ENCODE peak calls at places on chromosomes 1 and 21, in six cellular contexts. One of them, this sample, is unnamed. For H3K4me1, the result is how much of the 10 kb centered on the place peaks cover.

GRCh38 chr1:21072721-21073120 is 104.0 kb downstream of the EIF4G3 start:
- DNase-seq in OCI-LY7: no peak
- DNase-seq in GM23338: no peak
- DNase-seq in HCT116: no peak
- DNase-seq in GM23248: peak
- DNase-seq in hepatocyte: no peak
- DNase-seq in this sample: no peak

GRCh38 chr1:229940689-229941088 is 126.3 kb upstream of the GALNT2 start:
- DNase-seq in OCI-LY7: no peak
- DNase-seq in HCT116: no peak
- DNase-seq in hepatocyte: no peak
- DNase-seq in GM23338: no peak
- DNase-seq in GM23248: peak
- DNase-seq in this sample: no peak

GRCh38 chr1:20578721-20579380 is 10.0 kb upstream of the CDA start:
- DNase-seq in GM23248: peak
- DNase-seq in OCI-LY7: no peak
- DNase-seq in HCT116: no peak
- DNase-seq in GM23338: no peak
- DNase-seq in hepatocyte: no peak
- DNase-seq in this sample: no peak

GRCh38 chr21:44920694-44921604 is at the start of gene ITGB2:
- DNase-seq in GM23248: no peak
- DNase-seq in hepatocyte: no peak
- DNase-seq in OCI-LY7: peak
- DNase-seq in GM23338: peak
- DNase-seq in HCT116: no peak
- DNase-seq in this sample: no peak

GRCh38 chr1:212452323-212453155 is 19.8 kb downstream of the NENF start:
- DNase-seq in HCT116: no peak
- DNase-seq in hepatocyte: no peak
- DNase-seq in GM23338: no peak
- DNase-seq in GM23248: peak
- DNase-seq in OCI-LY7: no peak
- DNase-seq in this sample: no peak

GRCh38 chr1:64163972-64164371 is 39.5 kb upstream of the UBE2U start:
- DNase-seq in GM23248: peak
- DNase-seq in hepatocyte: peak
- DNase-seq in OCI-LY7: no peak
- DNase-seq in HCT116: no peak
- DNase-seq in GM23338: peak
- DNase-seq in this sample: peak

GRCh38 chr1:63969461-63969893 is 195.7 kb downstream of the ROR1 start:
- DNase-seq in OCI-LY7: no peak
- DNase-seq in GM23338: no peak
- DNase-seq in GM23248: no peak
- DNase-seq in HCT116: peak
- DNase-seq in hepatocyte: no peak
- DNase-seq in this sample: no peak

GRCh38 chr21:44199448-44199847 is 41.3 kb downstream of the ICOSLG start:
- DNase-seq in GM23248: peak
- DNase-seq in HCT116: no peak
- DNase-seq in GM23338: peak
- DNase-seq in hepatocyte: peak
- DNase-seq in OCI-LY7: peak
- DNase-seq in this sample: peak

GRCh38 chr1:24849653-24850295 is 80.3 kb downstream of the RUNX3 start:
- DNase-seq in hepatocyte: peak
- DNase-seq in GM23248: peak
- DNase-seq in OCI-LY7: peak
- DNase-seq in HCT116: no peak
- DNase-seq in GM23338: peak
- DNase-seq in this sample: peak

GRCh38 chr1:125086611-125087010 is 3901.8 kb downstream of the SRGAP2C start:
- DNase-seq in HCT116: no peak
- DNase-seq in hepatocyte: no peak
- DNase-seq in OCI-LY7: no peak
- DNase-seq in GM23338: no peak
- DNase-seq in GM23248: no peak
- DNase-seq in this sample: no peak

GRCh38 chr21:40548134-40548533 is 298.8 kb downstream of the DSCAM start:
- DNase-seq in GM23338: peak
- DNase-seq in GM23248: no peak
- DNase-seq in HCT116: no peak
- DNase-seq in hepatocyte: no peak
- DNase-seq in OCI-LY7: no peak
- DNase-seq in this sample: peak

GRCh38 chr1:181033799-181034391 is at the start of gene MR1:
- DNase-seq in hepatocyte: peak
- DNase-seq in HCT116: peak
- DNase-seq in OCI-LY7: peak
- DNase-seq in GM23338: peak
- DNase-seq in GM23248: peak
- DNase-seq in this sample: peak

GRCh38 chr1:179164494-179164893 is 65.0 kb downstream of the ABL2 start:
- DNase-seq in hepatocyte: no peak
- DNase-seq in GM23248: peak
- DNase-seq in GM23338: peak
- DNase-seq in OCI-LY7: no peak
- DNase-seq in HCT116: no peak
- DNase-seq in this sample: no peak

GRCh38 chr1:233905416-233906051 is 1.1 kb downstream of the SLC35F3 start:
- DNase-seq in hepatocyte: no peak
- DNase-seq in HCT116: no peak
- DNase-seq in OCI-LY7: no peak
- DNase-seq in GM23248: no peak
- DNase-seq in GM23338: peak
- DNase-seq in this sample: peak

GRCh38 chr1:177256153-177256814 is 85.5 kb downstream of the BRINP2 start:
- DNase-seq in GM23338: peak
- DNase-seq in GM23248: peak
- DNase-seq in hepatocyte: peak
- DNase-seq in HCT116: no peak
- DNase-seq in OCI-LY7: peak
- DNase-seq in this sample: peak

GRCh38 chr1:110135268-110136065 is 14.8 kb upstream of the SLC6A17 start:
- DNase-seq in GM23338: no peak
- DNase-seq in GM23248: no peak
- DNase-seq in HCT116: no peak
- DNase-seq in OCI-LY7: no peak
- DNase-seq in hepatocyte: no peak
- DNase-seq in this sample: peak

GRCh38 chr1:89794406-89794805 is 26.4 kb upstream of the LRRC8D start:
- DNase-seq in HCT116: no peak
- DNase-seq in OCI-LY7: no peak
- DNase-seq in GM23338: peak
- DNase-seq in GM23248: peak
- DNase-seq in hepatocyte: peak
- DNase-seq in this sample: peak

GRCh38 chr1:234478152-234478480 is 863 bp downstream of the TARBP1 start:
- DNase-seq in OCI-LY7: peak
- DNase-seq in GM23248: peak
- DNase-seq in HCT116: no peak
- DNase-seq in hepatocyte: peak
- DNase-seq in GM23338: peak
- DNase-seq in this sample: peak

GRCh38 chr1:56967900-56968832 is 2.4 kb upstream of the C8B start:
- DNase-seq in GM23248: peak
- DNase-seq in hepatocyte: peak
- DNase-seq in OCI-LY7: no peak
- DNase-seq in GM23338: peak
- DNase-seq in HCT116: peak
- DNase-seq in this sample: peak

GRCh38 chr1:19582318-19582717 is 61.8 kb upstream of the NBL1 start:
- DNase-seq in GM23338: peak
- DNase-seq in HCT116: peak
- DNase-seq in hepatocyte: peak
- DNase-seq in OCI-LY7: peak
- DNase-seq in GM23248: peak
- DNase-seq in this sample: peak

GRCh38 chr1:7288992-7289391 is 482.1 kb upstream of the VAMP3 start:
- DNase-seq in HCT116: no peak
- DNase-seq in hepatocyte: no peak
- DNase-seq in GM23338: no peak
- DNase-seq in OCI-LY7: no peak
- DNase-seq in GM23248: no peak
- DNase-seq in this sample: no peak

GRCh38 chr1:25131794-25132193 is 100.5 kb downstream of the SYF2 start:
- DNase-seq in GM23338: no peak
- DNase-seq in OCI-LY7: no peak
- DNase-seq in GM23248: no peak
- DNase-seq in HCT116: no peak
- DNase-seq in hepatocyte: no peak
- DNase-seq in this sample: no peak

GRCh38 chr21:33268392-33268735 is 2.2 kb downstream of the IL10RB start:
- DNase-seq in hepatocyte: no peak
- DNase-seq in HCT116: no peak
- DNase-seq in GM23248: no peak
- DNase-seq in OCI-LY7: no peak
- DNase-seq in GM23338: no peak
- DNase-seq in this sample: no peak

GRCh38 chr1:165845569-165845968 is 18.2 kb downstream of the UCK2 start:
- DNase-seq in GM23248: no peak
- DNase-seq in HCT116: no peak
- DNase-seq in GM23338: no peak
- DNase-seq in hepatocyte: no peak
- DNase-seq in OCI-LY7: no peak
- DNase-seq in this sample: no peak

GRCh38 chr1:165844933-165845332 is 17.5 kb downstream of the UCK2 start:
- DNase-seq in GM23338: peak
- DNase-seq in OCI-LY7: no peak
- DNase-seq in hepatocyte: no peak
- DNase-seq in GM23248: no peak
- DNase-seq in HCT116: no peak
- DNase-seq in this sample: no peak

GRCh38 chr1:165844114-165844798 is 16.8 kb downstream of the UCK2 start:
- DNase-seq in hepatocyte: no peak
- DNase-seq in HCT116: no peak
- DNase-seq in GM23248: no peak
- DNase-seq in OCI-LY7: no peak
- DNase-seq in GM23338: no peak
- DNase-seq in this sample: no peak

GRCh38 chr1:165847486-165847885 is 20.1 kb downstream of the UCK2 start:
- DNase-seq in hepatocyte: no peak
- DNase-seq in GM23248: no peak
- DNase-seq in HCT116: no peak
- DNase-seq in GM23338: no peak
- DNase-seq in OCI-LY7: no peak
- DNase-seq in this sample: no peak

GRCh38 chr1:165845992-165846748 is 18.8 kb downstream of the UCK2 start:
- DNase-seq in hepatocyte: no peak
- DNase-seq in OCI-LY7: no peak
- DNase-seq in GM23338: no peak
- DNase-seq in GM23248: no peak
- DNase-seq in HCT116: no peak
- DNase-seq in this sample: no peak
- H3K4me1 ChIP-seq in hepatocyte: under half
- H3K4me1 ChIP-seq in OCI-LY7: under half
- H3K4me1 ChIP-seq in GM23338: under half
- H3K4me1 ChIP-seq in GM23248: under half
- H3K4me1 ChIP-seq in HCT116: under half
- H3K4me1 ChIP-seq in this sample: under half

GRCh38 chr1:1099506-1100183 is 16.2 kb downstream of the C1orf159 start:
- DNase-seq in GM23248: no peak
- DNase-seq in GM23338: no peak
- DNase-seq in hepatocyte: no peak
- DNase-seq in OCI-LY7: no peak
- DNase-seq in HCT116: no peak
- DNase-seq in this sample: no peak
- TF ChIP-seq EZH2phosphoT487 in GM23248: no peak
- TF ChIP-seq EZH2phosphoT487 in GM23338: no peak
- TF ChIP-seq EZH2phosphoT487 in hepatocyte: no peak
- TF ChIP-seq EZH2phosphoT487 in OCI-LY7: no peak
- TF ChIP-seq EZH2phosphoT487 in HCT116: no peak
- TF ChIP-seq EZH2phosphoT487 in this sample: no peak

DNA sequence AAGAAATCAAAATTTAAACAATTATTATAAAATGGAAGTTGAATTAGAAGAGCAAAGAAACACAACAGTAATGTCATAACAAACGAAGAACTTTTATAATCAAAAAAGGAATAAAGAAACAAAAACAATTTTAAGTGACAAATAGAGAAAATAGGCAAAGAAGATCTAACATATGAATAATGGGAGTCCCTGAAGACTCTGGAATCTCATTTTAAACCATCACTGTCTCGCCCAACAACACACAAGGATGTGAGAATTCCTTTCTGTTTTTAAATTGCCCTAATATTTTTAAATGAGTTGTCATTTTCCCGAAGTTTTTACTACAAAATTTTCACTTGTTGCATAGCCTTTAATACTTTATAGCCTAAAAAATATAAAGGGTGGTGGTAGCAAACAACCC is 4.3 kb upstream of the NDC1 start:
- DNase-seq in hepatocyte: no peak
- DNase-seq in OCI-LY7: no peak
- DNase-seq in GM23248: no peak
- DNase-seq in HCT116: no peak
- DNase-seq in GM23338: no peak
- DNase-seq in this sample: no peak
- H3K4me1 ChIP-seq in hepatocyte: under half
- H3K4me1 ChIP-seq in OCI-LY7: under half
- H3K4me1 ChIP-seq in GM23248: under half
- H3K4me1 ChIP-seq in HCT116: under half
- H3K4me1 ChIP-seq in GM23338: under half
- H3K4me1 ChIP-seq in this sample: under half

GRCh38 chr1:111814642-111815041 is 58.9 kb downstream of the DDX20 start:
- DNase-seq in HCT116: no peak
- DNase-seq in hepatocyte: no peak
- DNase-seq in OCI-LY7: no peak
- DNase-seq in GM23338: no peak
- DNase-seq in GM23248: no peak
- DNase-seq in this sample: no peak

GRCh38 chr1:111812306-111812705 is 56.6 kb downstream of the DDX20 start:
- DNase-seq in hepatocyte: no peak
- DNase-seq in OCI-LY7: no peak
- DNase-seq in GM23248: no peak
- DNase-seq in HCT116: no peak
- DNase-seq in GM23338: no peak
- DNase-seq in this sample: no peak

GRCh38 chr1:111813440-111814304 is 58.0 kb downstream of the DDX20 start:
- DNase-seq in GM23338: peak
- DNase-seq in hepatocyte: no peak
- DNase-seq in GM23248: no peak
- DNase-seq in HCT116: no peak
- DNase-seq in OCI-LY7: peak
- DNase-seq in this sample: peak

GRCh38 chr1:111814305-111814628 is 58.6 kb downstream of the DDX20 start:
- DNase-seq in HCT116: no peak
- DNase-seq in GM23248: no peak
- DNase-seq in hepatocyte: no peak
- DNase-seq in GM23338: no peak
- DNase-seq in OCI-LY7: no peak
- DNase-seq in this sample: no peak

DNA sequence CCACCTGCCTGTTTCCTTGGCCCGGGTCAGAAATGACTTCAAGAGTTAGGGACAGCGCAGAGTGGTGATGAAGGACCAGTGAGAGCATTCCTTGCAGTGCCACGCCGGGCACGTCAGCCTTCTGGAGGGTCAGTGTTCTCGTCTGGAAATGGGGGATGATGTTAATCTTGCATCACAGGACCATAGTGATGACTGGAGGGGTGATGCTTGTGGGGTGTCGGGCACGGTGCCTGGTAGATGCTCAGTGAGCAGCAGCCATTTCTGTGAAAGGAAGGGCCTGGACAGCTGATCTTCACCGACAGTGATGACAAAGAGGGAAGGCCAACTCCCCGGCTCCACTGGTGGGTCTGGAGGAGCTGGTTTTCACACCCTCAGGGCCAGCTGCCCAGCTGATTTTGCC is 56.2 kb downstream of the DDX20 start:
- DNase-seq in GM23248: no peak
- DNase-seq in OCI-LY7: no peak
- DNase-seq in hepatocyte: no peak
- DNase-seq in GM23338: no peak
- DNase-seq in HCT116: no peak
- DNase-seq in this sample: no peak
- TF ChIP-seq EZH2phosphoT487 in GM23248: no peak
- TF ChIP-seq EZH2phosphoT487 in OCI-LY7: no peak
- TF ChIP-seq EZH2phosphoT487 in hepatocyte: no peak
- TF ChIP-seq EZH2phosphoT487 in GM23338: no peak
- TF ChIP-seq EZH2phosphoT487 in HCT116: no peak
- TF ChIP-seq EZH2phosphoT487 in this sample: no peak